ENCODE peak calls at places on chromosomes 3 and 15, in five cellular contexts. One of them, this sample, is unnamed.

GRCh38 chr3:173711619-173712018 is 314.1 kb downstream of the NLGN1 start:
- DNase-seq in GM06990: no peak
- DNase-seq in right atrium auricular region: no peak
- DNase-seq in Panc1: no peak
- DNase-seq in fibroblast of lung: peak; percentile 76
- DNase-seq in this sample: no peak

GRCh38 chr15:66364944-66365343 is 8.5 kb upstream of the TIPIN start:
- DNase-seq in GM06990: no peak
- DNase-seq in right atrium auricular region: no peak
- DNase-seq in Panc1: no peak
- DNase-seq in fibroblast of lung: no peak
- DNase-seq in this sample: no peak

GRCh38 chr3:64685800-64686445 is 1.9 kb downstream of the ADAMTS9 start:
- DNase-seq in GM06990: peak; percentile 15
- DNase-seq in right atrium auricular region: peak; percentile 88
- DNase-seq in Panc1: no peak
- DNase-seq in fibroblast of lung: peak; percentile 93
- DNase-seq in this sample: peak; percentile 93

GRCh38 chr3:134974621-134975020 is 179.6 kb downstream of the EPHB1 start:
- DNase-seq in GM06990: no peak
- DNase-seq in right atrium auricular region: no peak
- DNase-seq in Panc1: no peak
- DNase-seq in fibroblast of lung: no peak
- DNase-seq in this sample: no peak

GRCh38 chr3:195801251-195802183 is 10.2 kb downstream of the MUC4 start:
- DNase-seq in GM06990: no peak
- DNase-seq in right atrium auricular region: no peak
- DNase-seq in Panc1: no peak
- DNase-seq in fibroblast of lung: no peak
- DNase-seq in this sample: no peak

GRCh38 chr15:60423540-60423939 is 25.8 kb upstream of the ANXA2 start:
- DNase-seq in GM06990: no peak
- DNase-seq in right atrium auricular region: no peak
- DNase-seq in Panc1: no peak
- DNase-seq in fibroblast of lung: peak; percentile 94
- DNase-seq in this sample: peak; percentile 90

GRCh38 chr3:142645236-142645793 is 49.1 kb downstream of the PLS1 start:
- DNase-seq in GM06990: no peak
- DNase-seq in right atrium auricular region: no peak
- DNase-seq in Panc1: peak; percentile 77
- DNase-seq in fibroblast of lung: peak; percentile 74
- DNase-seq in this sample: peak; percentile 43

GRCh38 chr3:136251511-136251910 is 1.4 kb downstream of the PCCB start:
- DNase-seq in GM06990: no peak
- DNase-seq in right atrium auricular region: no peak
- DNase-seq in Panc1: no peak
- DNase-seq in fibroblast of lung: no peak
- DNase-seq in this sample: no peak

GRCh38 chr3:13332158-13332557 is 88.0 kb downstream of the NUP210 start:
- DNase-seq in GM06990: peak; percentile 72
- DNase-seq in right atrium auricular region: no peak
- DNase-seq in Panc1: no peak
- DNase-seq in fibroblast of lung: no peak
- DNase-seq in this sample: no peak

GRCh38 chr3:134846943-134847342 is 51.9 kb downstream of the EPHB1 start:
- DNase-seq in GM06990: no peak
- DNase-seq in right atrium auricular region: no peak
- DNase-seq in Panc1: peak; percentile 64
- DNase-seq in fibroblast of lung: peak; percentile 95
- DNase-seq in this sample: peak; percentile 37

GRCh38 chr3:157201648-157202278 is 41.8 kb upstream of the CCNL1 start:
- DNase-seq in GM06990: no peak
- DNase-seq in right atrium auricular region: no peak
- DNase-seq in Panc1: peak; percentile 33
- DNase-seq in fibroblast of lung: peak; percentile 58
- DNase-seq in this sample: no peak

GRCh38 chr3:5202267-5202666 is 14.8 kb downstream of the EDEM1 start:
- DNase-seq in GM06990: no peak
- DNase-seq in right atrium auricular region: no peak
- DNase-seq in Panc1: no peak
- DNase-seq in fibroblast of lung: no peak
- DNase-seq in this sample: no peak
- H3K36me3 ChIP-seq in GM06990: peaks cover 23% of the 10 kb centered on the region
- H3K36me3 ChIP-seq in right atrium auricular region: peaks cover 78% of the 10 kb centered on the region
- H3K36me3 ChIP-seq in Panc1: peaks cover 5% of the 10 kb centered on the region
- H3K36me3 ChIP-seq in fibroblast of lung: peaks cover 13% of the 10 kb centered on the region
- H3K36me3 ChIP-seq in this sample: peaks cover 66% of the 10 kb centered on the region

GRCh38 chr3:185071401-185071800 is 81.5 kb downstream of the C3orf70 start:
- DNase-seq in GM06990: no peak
- DNase-seq in right atrium auricular region: no peak
- DNase-seq in Panc1: no peak
- DNase-seq in fibroblast of lung: no peak
- DNase-seq in this sample: no peak
- TF ChIP-seq CTCF in GM06990: no peak
- TF ChIP-seq CTCF in right atrium auricular region: no peak
- TF ChIP-seq CTCF in Panc1: no peak
- TF ChIP-seq CTCF in fibroblast of lung: no peak
- TF ChIP-seq CTCF in this sample: peak; percentile 10

GRCh38 chr3:99845999-99846398 is 28.3 kb downstream of the CMSS1 start:
- DNase-seq in GM06990: no peak
- DNase-seq in right atrium auricular region: no peak
- DNase-seq in Panc1: no peak
- DNase-seq in fibroblast of lung: no peak
- DNase-seq in this sample: no peak
- H3K4me3 ChIP-seq in GM06990: no peak overlapping the region
- H3K4me3 ChIP-seq in right atrium auricular region: no peak overlapping the region
- H3K4me3 ChIP-seq in Panc1: no peak overlapping the region
- H3K4me3 ChIP-seq in fibroblast of lung: no peak overlapping the region
- H3K4me3 ChIP-seq in this sample: no peak overlapping the region

DNA sequence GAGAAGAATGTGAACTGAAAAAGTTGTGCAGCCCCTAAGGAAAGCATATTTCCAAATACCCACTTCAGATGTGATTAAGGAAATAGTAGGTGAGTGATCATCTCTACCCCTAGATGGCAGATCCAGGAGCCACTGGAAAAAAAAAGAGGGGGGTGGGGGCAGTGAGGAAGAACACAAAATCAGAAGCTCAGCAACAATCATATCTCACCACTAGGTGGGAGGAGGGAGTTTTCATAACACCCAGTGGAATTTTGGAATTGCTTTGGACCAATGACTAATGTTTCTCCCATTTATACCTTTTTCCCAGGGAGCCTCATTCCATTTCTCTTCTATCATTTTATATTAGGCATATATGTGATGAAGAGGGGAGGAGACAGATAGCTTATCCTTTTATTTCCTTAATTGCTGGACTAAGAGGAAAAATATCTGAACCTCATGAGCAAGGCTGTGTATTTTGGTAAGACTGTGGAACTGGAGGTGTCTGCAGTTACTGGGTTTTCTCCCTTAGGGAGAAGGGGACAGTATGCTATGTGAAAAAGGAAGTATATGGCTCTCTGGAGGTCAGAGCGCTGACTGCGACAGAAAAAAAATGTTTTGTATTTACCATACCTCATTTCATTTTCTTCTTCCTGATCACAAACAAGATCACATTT is 363.4 kb downstream of the GAP43 start:
- DNase-seq in GM06990: no peak
- DNase-seq in right atrium auricular region: no peak
- DNase-seq in Panc1: no peak
- DNase-seq in fibroblast of lung: peak; percentile 48
- DNase-seq in this sample: peak; percentile 48
- H3K36me3 ChIP-seq in GM06990: no peaks in the 10 kb centered on the region
- H3K36me3 ChIP-seq in right atrium auricular region: no peaks in the 10 kb centered on the region
- H3K36me3 ChIP-seq in Panc1: no peaks in the 10 kb centered on the region
- H3K36me3 ChIP-seq in fibroblast of lung: no peaks in the 10 kb centered on the region
- H3K36me3 ChIP-seq in this sample: no peaks in the 10 kb centered on the region

GRCh38 chr3:171165986-171166385 is 139.5 kb upstream of the SLC2A2 start:
- DNase-seq in GM06990: peak; percentile 29
- DNase-seq in right atrium auricular region: no peak
- DNase-seq in Panc1: no peak
- DNase-seq in fibroblast of lung: peak; percentile 62
- DNase-seq in this sample: no peak

GRCh38 chr3:171160326-171160725 is 133.8 kb upstream of the SLC2A2 start:
- DNase-seq in GM06990: no peak
- DNase-seq in right atrium auricular region: no peak
- DNase-seq in Panc1: no peak
- DNase-seq in fibroblast of lung: no peak
- DNase-seq in this sample: no peak

GRCh38 chr3:171165499-171165921 is 139.0 kb upstream of the SLC2A2 start:
- DNase-seq in GM06990: peak; percentile 46
- DNase-seq in right atrium auricular region: no peak
- DNase-seq in Panc1: no peak
- DNase-seq in fibroblast of lung: no peak
- DNase-seq in this sample: no peak

GRCh38 chr3:171162986-171163723 is 136.6 kb upstream of the SLC2A2 start:
- DNase-seq in GM06990: no peak
- DNase-seq in right atrium auricular region: no peak
- DNase-seq in Panc1: no peak
- DNase-seq in fibroblast of lung: no peak
- DNase-seq in this sample: peak; percentile 20

DNA sequence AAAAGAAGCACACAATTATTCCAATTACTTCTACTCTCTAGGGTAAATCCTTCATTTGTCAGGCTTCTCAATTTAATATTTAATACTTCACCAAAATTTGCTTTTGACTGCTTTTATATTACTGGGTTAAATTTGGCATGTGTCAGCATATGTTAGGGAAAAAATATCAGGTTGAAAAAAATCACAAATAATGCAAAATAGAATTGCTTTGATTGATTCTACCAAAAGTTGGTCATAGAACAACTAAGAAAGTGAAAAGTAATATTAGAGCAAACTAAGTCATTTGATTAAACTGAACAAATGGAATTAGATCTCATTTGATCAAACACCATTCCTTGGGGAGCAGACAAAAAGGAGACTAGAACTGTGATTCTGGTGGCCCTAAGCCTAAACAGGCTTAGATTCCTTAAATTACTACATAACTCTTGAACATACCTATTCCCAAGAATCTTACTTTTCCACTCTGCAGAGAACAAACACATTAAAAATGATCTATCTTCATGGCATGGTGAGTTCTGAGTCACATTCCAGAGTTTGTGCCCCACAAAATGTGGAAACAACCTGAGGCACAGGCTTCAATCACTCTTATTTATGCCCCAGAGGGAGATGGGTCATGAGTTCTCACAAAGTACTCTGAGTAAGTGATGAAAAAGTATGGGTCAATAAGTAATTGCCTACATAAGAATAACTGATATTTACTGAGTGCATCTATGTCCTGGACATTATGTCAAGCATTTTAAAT is 137.4 kb upstream of the SLC2A2 start:
- DNase-seq in GM06990: no peak
- DNase-seq in right atrium auricular region: no peak
- DNase-seq in Panc1: no peak
- DNase-seq in fibroblast of lung: peak; percentile 16
- DNase-seq in this sample: no peak
- TF ChIP-seq CTCF in GM06990: no peak
- TF ChIP-seq CTCF in right atrium auricular region: no peak
- TF ChIP-seq CTCF in Panc1: no peak
- TF ChIP-seq CTCF in fibroblast of lung: no peak
- TF ChIP-seq CTCF in this sample: no peak

DNA sequence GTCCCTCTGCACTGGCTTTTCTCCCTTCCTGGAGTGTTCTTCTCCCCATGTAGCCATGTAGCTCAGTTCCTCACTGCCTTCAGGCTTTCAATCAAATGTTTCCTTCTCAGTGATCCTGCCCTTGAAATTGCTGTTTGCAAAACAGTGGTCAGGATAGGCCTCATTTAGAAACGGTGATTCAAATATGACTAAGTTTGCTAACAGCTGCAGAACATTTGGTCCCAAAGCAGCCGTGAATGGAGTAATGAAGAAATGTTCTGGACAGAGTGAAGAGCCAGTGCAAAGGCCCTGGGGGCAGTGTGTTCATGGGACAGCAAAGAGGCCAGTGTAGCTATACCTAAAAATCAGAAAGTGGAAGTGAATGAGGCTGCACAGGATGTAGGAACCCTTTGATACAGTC is 223.4 kb downstream of the FEZF2 start:
- DNase-seq in GM06990: peak; percentile 20
- DNase-seq in right atrium auricular region: no peak
- DNase-seq in Panc1: no peak
- DNase-seq in fibroblast of lung: peak; percentile 67
- DNase-seq in this sample: peak; percentile 33
- H3K4me3 ChIP-seq in GM06990: no peak overlapping the region
- H3K4me3 ChIP-seq in right atrium auricular region: no peak overlapping the region
- H3K4me3 ChIP-seq in Panc1: no peak overlapping the region
- H3K4me3 ChIP-seq in fibroblast of lung: no peak overlapping the region
- H3K4me3 ChIP-seq in this sample: no peak overlapping the region

GRCh38 chr3:9384141-9384828 is 13.1 kb upstream of the SETD5 start:
- DNase-seq in GM06990: no peak
- DNase-seq in right atrium auricular region: no peak
- DNase-seq in Panc1: no peak
- DNase-seq in fibroblast of lung: peak; percentile 70
- DNase-seq in this sample: no peak
- H3K36me3 ChIP-seq in GM06990: peaks cover 16% of the 10 kb centered on the region
- H3K36me3 ChIP-seq in right atrium auricular region: peaks cover 81% of the 10 kb centered on the region
- H3K36me3 ChIP-seq in Panc1: peaks cover 31% of the 10 kb centered on the region
- H3K36me3 ChIP-seq in fibroblast of lung: peaks cover 4% of the 10 kb centered on the region
- H3K36me3 ChIP-seq in this sample: peaks cover 55% of the 10 kb centered on the region

DNA sequence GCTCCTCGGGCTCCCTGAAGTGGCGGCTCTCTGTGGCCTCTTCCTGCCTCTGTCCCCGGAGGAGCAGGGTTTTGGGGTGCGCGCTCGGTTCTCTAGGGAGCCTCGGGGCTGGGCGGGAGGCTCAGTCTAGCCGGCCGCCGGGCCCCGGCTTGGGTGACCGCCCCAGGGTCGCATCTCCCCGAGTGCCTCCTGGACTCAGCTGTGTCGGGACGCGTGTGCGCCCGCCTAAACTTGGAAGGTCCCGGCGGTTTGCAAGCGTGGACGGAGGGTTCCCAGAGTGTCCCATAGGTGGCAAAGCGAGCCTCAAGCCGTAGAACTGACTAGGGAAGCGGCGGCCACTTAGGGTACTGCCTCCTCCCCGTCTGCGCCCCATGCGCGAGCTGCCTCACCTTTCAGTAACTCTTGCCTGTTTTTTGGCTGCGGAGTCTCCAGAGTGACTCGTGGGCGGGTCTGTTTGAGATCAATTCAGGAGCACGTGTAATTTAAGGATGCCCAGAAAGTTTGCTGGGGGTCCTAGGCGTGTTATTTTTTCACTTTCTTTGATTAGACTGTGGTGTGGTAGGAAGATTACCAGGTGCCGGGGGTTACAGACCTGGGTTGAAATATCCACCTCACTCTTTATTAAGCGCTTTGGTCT is 690 bp downstream of the ACTL6A start:
- DNase-seq in GM06990: peak; percentile 81
- DNase-seq in right atrium auricular region: peak; percentile 69
- DNase-seq in Panc1: peak; percentile 8
- DNase-seq in fibroblast of lung: peak; percentile 70
- DNase-seq in this sample: peak; percentile 80
- TF ChIP-seq CTCF in GM06990: peak; percentile 40
- TF ChIP-seq CTCF in right atrium auricular region: no peak
- TF ChIP-seq CTCF in Panc1: peak; percentile 35
- TF ChIP-seq CTCF in fibroblast of lung: peak; percentile 49
- TF ChIP-seq CTCF in this sample: peak; percentile 74

GRCh38 chr3:42746455-42747450 is 26.3 kb downstream of the CCDC13 start:
- DNase-seq in GM06990: no peak
- DNase-seq in right atrium auricular region: peak; percentile 57
- DNase-seq in Panc1: no peak
- DNase-seq in fibroblast of lung: peak; percentile 16
- DNase-seq in this sample: no peak
- H3K4me3 ChIP-seq in GM06990: no peak overlapping the region
- H3K4me3 ChIP-seq in right atrium auricular region: no peak overlapping the region
- H3K4me3 ChIP-seq in Panc1: no peak overlapping the region
- H3K4me3 ChIP-seq in fibroblast of lung: no peak overlapping the region
- H3K4me3 ChIP-seq in this sample: no peak overlapping the region